ENCODE peak calls at places on chromosomes 2 and 18, in five cellular contexts. One of them, this sample, is unnamed.

GRCh38 chr2:170770304-170771048 is at the start of gene ERICH2:
- DNase-seq in WTC11: peak; percentile 84
- DNase-seq in endothelial cell of umbilical vein: peak; percentile 11
- DNase-seq in A549: peak; percentile 55
- DNase-seq in H1: peak; percentile 82
- DNase-seq in this sample: peak; percentile 81

GRCh38 chr2:205752924-205753323 is 70.6 kb downstream of the NRP2 start:
- DNase-seq in A549: no peak
- DNase-seq in H1: no peak
- DNase-seq in WTC11: no peak
- DNase-seq in endothelial cell of umbilical vein: no peak
- DNase-seq in this sample: no peak

GRCh38 chr2:190940451-190940850 is 59.8 kb downstream of the GLS start:
- DNase-seq in endothelial cell of umbilical vein: peak; percentile 82
- DNase-seq in WTC11: no peak
- DNase-seq in A549: no peak
- DNase-seq in H1: no peak
- DNase-seq in this sample: no peak

GRCh38 chr18:58416704-58417683 is 211.9 kb downstream of the ALPK2 start:
- DNase-seq in WTC11: no peak
- DNase-seq in A549: no peak
- DNase-seq in endothelial cell of umbilical vein: no peak
- DNase-seq in H1: no peak
- DNase-seq in this sample: peak; percentile 70

GRCh38 chr2:210756821-210757220 is 200.4 kb downstream of the CPS1 start:
- DNase-seq in H1: no peak
- DNase-seq in WTC11: no peak
- DNase-seq in endothelial cell of umbilical vein: no peak
- DNase-seq in A549: no peak
- DNase-seq in this sample: no peak

GRCh38 chr2:47905454-47906260 is 641 bp downstream of the FBXO11 start:
- DNase-seq in WTC11: peak; percentile 66
- DNase-seq in H1: peak; percentile 64
- DNase-seq in endothelial cell of umbilical vein: peak; percentile 55
- DNase-seq in A549: no peak
- DNase-seq in this sample: no peak

GRCh38 chr2:170214309-170214902 is 36.5 kb downstream of the MYO3B start:
- DNase-seq in H1: peak; percentile 47
- DNase-seq in endothelial cell of umbilical vein: no peak
- DNase-seq in WTC11: peak; percentile 34
- DNase-seq in A549: no peak
- DNase-seq in this sample: no peak

GRCh38 chr2:10912796-10913445 is 1.2 kb downstream of the KCNF1 start:
- DNase-seq in endothelial cell of umbilical vein: no peak
- DNase-seq in A549: no peak
- DNase-seq in WTC11: no peak
- DNase-seq in H1: no peak
- DNase-seq in this sample: no peak

GRCh38 chr2:196977491-196977890 is 51.0 kb upstream of the PGAP1 start:
- DNase-seq in A549: no peak
- DNase-seq in endothelial cell of umbilical vein: peak; percentile 25
- DNase-seq in H1: no peak
- DNase-seq in WTC11: no peak
- DNase-seq in this sample: no peak

GRCh38 chr2:168712053-168712452 is 90.4 kb upstream of the NOSTRIN start:
- DNase-seq in H1: no peak
- DNase-seq in A549: no peak
- DNase-seq in WTC11: no peak
- DNase-seq in endothelial cell of umbilical vein: no peak
- DNase-seq in this sample: no peak

GRCh38 chr18:4403836-4404235 is 51.3 kb downstream of the DLGAP1 start:
- DNase-seq in H1: no peak
- DNase-seq in WTC11: no peak
- DNase-seq in endothelial cell of umbilical vein: no peak
- DNase-seq in A549: no peak
- DNase-seq in this sample: no peak

GRCh38 chr2:218400167-218400929 is 680 bp downstream of the CTDSP1 start:
- DNase-seq in H1: peak; percentile 80
- DNase-seq in WTC11: no peak
- DNase-seq in endothelial cell of umbilical vein: peak; percentile 48
- DNase-seq in A549: peak; percentile 41
- DNase-seq in this sample: no peak

GRCh38 chr2:233006648-233007047 is 6.4 kb downstream of the NGEF start:
- DNase-seq in endothelial cell of umbilical vein: no peak
- DNase-seq in A549: no peak
- DNase-seq in H1: no peak
- DNase-seq in WTC11: no peak
- DNase-seq in this sample: no peak
- TF ChIP-seq JUN in endothelial cell of umbilical vein: no peak
- TF ChIP-seq JUN in A549: no peak
- TF ChIP-seq JUN in H1: no peak
- TF ChIP-seq JUN in WTC11: no peak
- TF ChIP-seq JUN in this sample: no peak

DNA sequence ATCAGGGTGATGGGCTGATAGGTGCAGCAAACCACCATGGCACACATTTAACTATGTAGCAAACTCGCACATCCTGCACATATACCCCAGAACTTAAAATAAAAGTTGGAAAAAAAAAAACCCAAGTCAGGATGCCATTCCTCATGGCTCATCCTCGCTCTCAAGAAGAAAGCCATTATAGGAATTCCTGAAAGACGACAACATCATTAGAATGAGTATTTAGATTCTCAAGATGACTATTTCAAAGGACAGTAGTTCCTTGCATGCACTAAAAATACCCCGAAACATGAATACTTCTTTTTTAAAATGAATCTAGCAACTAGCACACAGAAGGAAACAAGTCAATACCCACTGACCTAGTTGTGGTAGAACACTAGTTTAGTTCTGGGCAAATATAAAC is 285.8 kb upstream of the REV1 start:
- DNase-seq in endothelial cell of umbilical vein: no peak
- DNase-seq in H1: no peak
- DNase-seq in WTC11: no peak
- DNase-seq in A549: no peak
- DNase-seq in this sample: no peak
- TF ChIP-seq JUN in endothelial cell of umbilical vein: no peak
- TF ChIP-seq JUN in H1: no peak
- TF ChIP-seq JUN in WTC11: no peak
- TF ChIP-seq JUN in A549: no peak
- TF ChIP-seq JUN in this sample: no peak

DNA sequence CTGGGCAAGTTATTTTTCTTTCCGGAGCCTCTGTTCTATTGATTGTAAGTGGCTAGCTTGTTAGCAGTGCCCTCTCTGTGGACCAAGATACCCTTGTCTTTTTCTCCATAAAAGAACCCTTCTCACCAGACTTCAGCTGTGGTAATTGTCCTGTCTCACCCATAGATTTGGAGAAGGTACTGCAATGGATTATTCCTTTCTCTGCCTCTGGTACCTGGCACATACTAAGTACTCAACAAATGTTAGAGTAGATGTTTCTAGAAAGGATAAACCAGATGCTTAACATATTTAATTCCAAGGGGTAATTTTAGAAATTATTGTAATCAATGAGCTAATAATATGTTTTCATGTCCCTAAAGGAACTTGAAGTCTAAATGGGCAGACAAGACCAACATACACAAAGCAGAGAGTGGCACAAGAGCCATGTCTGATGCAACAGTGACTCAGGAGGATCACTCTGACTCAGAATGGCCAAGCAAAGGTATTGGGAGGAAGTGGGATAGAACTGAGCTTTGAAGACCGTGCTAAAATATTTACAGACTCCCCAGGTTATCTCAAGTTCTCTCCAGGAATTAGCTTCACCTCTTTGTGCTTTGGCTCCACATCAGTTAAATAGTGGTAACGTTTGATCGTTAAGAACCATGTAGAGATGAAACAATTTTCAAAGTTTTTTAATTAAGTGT is 129.7 kb upstream of the OSR1 start:
- DNase-seq in endothelial cell of umbilical vein: no peak
- DNase-seq in WTC11: no peak
- DNase-seq in H1: no peak
- DNase-seq in A549: peak; percentile 43
- DNase-seq in this sample: peak; percentile 88
- TF ChIP-seq JUN in endothelial cell of umbilical vein: no peak
- TF ChIP-seq JUN in WTC11: no peak
- TF ChIP-seq JUN in H1: no peak
- TF ChIP-seq JUN in A549: peak; percentile 73
- TF ChIP-seq JUN in this sample: no peak

GRCh38 chr2:195821566-195821932 is 164.5 kb downstream of the SLC39A10 start:
- DNase-seq in H1: no peak
- DNase-seq in WTC11: no peak
- DNase-seq in A549: no peak
- DNase-seq in endothelial cell of umbilical vein: no peak
- DNase-seq in this sample: no peak

GRCh38 chr2:195818521-195818920 is 161.5 kb downstream of the SLC39A10 start:
- DNase-seq in endothelial cell of umbilical vein: peak; percentile 53
- DNase-seq in H1: no peak
- DNase-seq in A549: no peak
- DNase-seq in WTC11: no peak
- DNase-seq in this sample: no peak

GRCh38 chr2:195819276-195819675 is 162.2 kb downstream of the SLC39A10 start:
- DNase-seq in endothelial cell of umbilical vein: no peak
- DNase-seq in WTC11: no peak
- DNase-seq in A549: no peak
- DNase-seq in H1: no peak
- DNase-seq in this sample: no peak

GRCh38 chr2:195820867-195821565 is 164.0 kb downstream of the SLC39A10 start:
- DNase-seq in WTC11: no peak
- DNase-seq in H1: no peak
- DNase-seq in endothelial cell of umbilical vein: no peak
- DNase-seq in A549: no peak
- DNase-seq in this sample: no peak

GRCh38 chr2:195820373-195820772 is 163.3 kb downstream of the SLC39A10 start:
- DNase-seq in H1: no peak
- DNase-seq in A549: no peak
- DNase-seq in endothelial cell of umbilical vein: peak; percentile 39
- DNase-seq in WTC11: no peak
- DNase-seq in this sample: no peak
- TF ChIP-seq JUN in H1: no peak
- TF ChIP-seq JUN in A549: no peak
- TF ChIP-seq JUN in endothelial cell of umbilical vein: no peak
- TF ChIP-seq JUN in WTC11: no peak
- TF ChIP-seq JUN in this sample: no peak

GRCh38 chr2:28539095-28539494 is 43.2 kb downstream of the PLB1 start:
- DNase-seq in endothelial cell of umbilical vein: peak; percentile 36
- DNase-seq in H1: no peak
- DNase-seq in WTC11: no peak
- DNase-seq in A549: no peak
- DNase-seq in this sample: no peak

GRCh38 chr2:28533021-28533420 is 37.2 kb downstream of the PLB1 start:
- DNase-seq in WTC11: no peak
- DNase-seq in endothelial cell of umbilical vein: no peak
- DNase-seq in H1: no peak
- DNase-seq in A549: no peak
- DNase-seq in this sample: no peak

GRCh38 chr2:28538652-28539051 is 42.8 kb downstream of the PLB1 start:
- DNase-seq in WTC11: no peak
- DNase-seq in endothelial cell of umbilical vein: no peak
- DNase-seq in A549: no peak
- DNase-seq in H1: no peak
- DNase-seq in this sample: no peak

GRCh38 chr2:28534817-28535216 is 39.0 kb downstream of the PLB1 start:
- DNase-seq in H1: no peak
- DNase-seq in WTC11: no peak
- DNase-seq in endothelial cell of umbilical vein: no peak
- DNase-seq in A549: no peak
- DNase-seq in this sample: no peak

DNA sequence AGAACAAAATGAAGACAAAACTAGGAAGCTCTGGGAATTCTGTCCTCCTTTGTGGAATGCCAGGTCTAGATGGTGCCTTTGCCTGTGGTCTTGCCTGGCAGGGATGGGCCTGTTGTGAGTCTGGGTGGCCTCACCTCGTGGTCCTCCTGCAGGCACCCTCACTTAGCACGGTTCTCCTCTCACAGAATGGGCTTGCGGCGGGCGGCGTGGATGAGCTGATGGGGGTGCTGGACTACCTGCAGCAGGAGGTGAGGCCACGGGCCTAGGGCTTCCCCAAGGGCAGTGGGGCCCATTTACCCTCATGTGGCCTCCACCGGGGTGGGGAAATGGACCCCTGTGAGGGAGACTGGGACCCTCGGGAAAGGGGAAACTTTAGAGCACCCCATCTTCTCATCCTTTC is 42.3 kb downstream of the PLB1 start:
- DNase-seq in A549: no peak
- DNase-seq in H1: no peak
- DNase-seq in WTC11: no peak
- DNase-seq in endothelial cell of umbilical vein: no peak
- DNase-seq in this sample: no peak
- TF ChIP-seq JUN in A549: no peak
- TF ChIP-seq JUN in H1: no peak
- TF ChIP-seq JUN in WTC11: no peak
- TF ChIP-seq JUN in endothelial cell of umbilical vein: no peak
- TF ChIP-seq JUN in this sample: no peak

This sample was measured in HepG2.